ENCODE peak calls at places on chromosomes 7 and 10, in six cellular contexts. One of them, this sample, is unnamed.

GRCh38 chr10:33519130-33519860 is 184.8 kb upstream of the NRP1 start:
- DNase-seq in dorsolateral prefrontal cortex: no peak
- DNase-seq in uterus: no peak
- DNase-seq in coronary artery: no peak
- DNase-seq in HCT116: no peak
- DNase-seq in sigmoid colon: no peak
- DNase-seq in this sample: no peak

GRCh38 chr10:3972460-3973366 is 187.7 kb upstream of the KLF6 start:
- DNase-seq in HCT116: no peak
- DNase-seq in coronary artery: no peak
- DNase-seq in uterus: no peak
- DNase-seq in dorsolateral prefrontal cortex: no peak
- DNase-seq in sigmoid colon: no peak
- DNase-seq in this sample: no peak

GRCh38 chr10:131991726-131992125 is 10.0 kb upstream of the BNIP3 start:
- DNase-seq in uterus: no peak
- DNase-seq in dorsolateral prefrontal cortex: no peak
- DNase-seq in coronary artery: no peak
- DNase-seq in sigmoid colon: no peak
- DNase-seq in HCT116: no peak
- DNase-seq in this sample: no peak

GRCh38 chr7:129168219-129168991 is 20.0 kb upstream of the SMO start:
- DNase-seq in coronary artery: no peak
- DNase-seq in uterus: no peak
- DNase-seq in dorsolateral prefrontal cortex: no peak
- DNase-seq in HCT116: no peak
- DNase-seq in sigmoid colon: no peak
- DNase-seq in this sample: no peak

GRCh38 chr10:50350366-50350765 is 99.0 kb upstream of the ASAH2 start:
- DNase-seq in sigmoid colon: no peak
- DNase-seq in HCT116: no peak
- DNase-seq in uterus: no peak
- DNase-seq in coronary artery: no peak
- DNase-seq in dorsolateral prefrontal cortex: no peak
- DNase-seq in this sample: no peak

GRCh38 chr7:116354546-116355422 is 144.4 kb downstream of the TES start:
- DNase-seq in dorsolateral prefrontal cortex: no peak
- DNase-seq in HCT116: peak; percentile 96
- DNase-seq in coronary artery: peak; percentile 91
- DNase-seq in uterus: peak; percentile 88
- DNase-seq in sigmoid colon: peak; percentile 88
- DNase-seq in this sample: no peak

GRCh38 chr7:106915873-106916272 is 50.8 kb downstream of the PIK3CG start:
- DNase-seq in dorsolateral prefrontal cortex: no peak
- DNase-seq in sigmoid colon: no peak
- DNase-seq in uterus: no peak
- DNase-seq in HCT116: no peak
- DNase-seq in coronary artery: no peak
- DNase-seq in this sample: no peak

GRCh38 chr10:107771066-107771465 is 606.6 kb upstream of the SORCS1 start:
- DNase-seq in HCT116: no peak
- DNase-seq in coronary artery: no peak
- DNase-seq in uterus: no peak
- DNase-seq in dorsolateral prefrontal cortex: no peak
- DNase-seq in sigmoid colon: no peak
- DNase-seq in this sample: no peak

GRCh38 chr7:74356589-74357315 is 67.5 kb downstream of the CLIP2 start:
- DNase-seq in dorsolateral prefrontal cortex: no peak
- DNase-seq in HCT116: no peak
- DNase-seq in uterus: no peak
- DNase-seq in sigmoid colon: no peak
- DNase-seq in coronary artery: no peak
- DNase-seq in this sample: no peak

GRCh38 chr7:120794100-120794729 is 63.7 kb downstream of the TSPAN12 start:
- DNase-seq in uterus: no peak
- DNase-seq in dorsolateral prefrontal cortex: no peak
- DNase-seq in sigmoid colon: no peak
- DNase-seq in HCT116: no peak
- DNase-seq in coronary artery: no peak
- DNase-seq in this sample: no peak

GRCh38 chr10:33117816-33118215 is 159.8 kb upstream of the ITGB1 start:
- DNase-seq in dorsolateral prefrontal cortex: no peak
- DNase-seq in uterus: no peak
- DNase-seq in sigmoid colon: no peak
- DNase-seq in coronary artery: no peak
- DNase-seq in HCT116: no peak
- DNase-seq in this sample: peak; percentile 38

GRCh38 chr7:2393751-2394150 is 9.7 kb upstream of the CHST12 start:
- DNase-seq in HCT116: no peak
- DNase-seq in dorsolateral prefrontal cortex: no peak
- DNase-seq in uterus: no peak
- DNase-seq in coronary artery: no peak
- DNase-seq in sigmoid colon: no peak
- DNase-seq in this sample: no peak

GRCh38 chr10:60816624-60817023 is 38.3 kb downstream of the CDK1 start:
- DNase-seq in HCT116: peak; percentile 64
- DNase-seq in coronary artery: no peak
- DNase-seq in sigmoid colon: peak; percentile 71
- DNase-seq in dorsolateral prefrontal cortex: peak; percentile 26
- DNase-seq in uterus: peak; percentile 79
- DNase-seq in this sample: no peak

GRCh38 chr7:11540271-11540761 is 291.7 kb downstream of the THSD7A start:
- DNase-seq in dorsolateral prefrontal cortex: no peak
- DNase-seq in uterus: no peak
- DNase-seq in sigmoid colon: no peak
- DNase-seq in HCT116: peak; percentile 18
- DNase-seq in coronary artery: no peak
- DNase-seq in this sample: no peak

GRCh38 chr10:88661577-88661976 is 2.7 kb upstream of the LIPF start:
- DNase-seq in sigmoid colon: no peak
- DNase-seq in uterus: no peak
- DNase-seq in dorsolateral prefrontal cortex: no peak
- DNase-seq in coronary artery: no peak
- DNase-seq in HCT116: no peak
- DNase-seq in this sample: no peak

GRCh38 chr10:32379950-32380547 is 33.1 kb upstream of the EPC1 start:
- DNase-seq in coronary artery: no peak
- DNase-seq in HCT116: no peak
- DNase-seq in uterus: peak; percentile 23
- DNase-seq in dorsolateral prefrontal cortex: no peak
- DNase-seq in sigmoid colon: no peak
- DNase-seq in this sample: no peak

GRCh38 chr10:16440396-16441105 is 3.7 kb downstream of the PTER start:
- DNase-seq in dorsolateral prefrontal cortex: no peak
- DNase-seq in HCT116: no peak
- DNase-seq in coronary artery: no peak
- DNase-seq in uterus: no peak
- DNase-seq in sigmoid colon: no peak
- DNase-seq in this sample: no peak

GRCh38 chr7:68245688-68246087 is 1249.1 kb downstream of the TYW1 start:
- DNase-seq in coronary artery: no peak
- DNase-seq in dorsolateral prefrontal cortex: no peak
- DNase-seq in uterus: no peak
- DNase-seq in sigmoid colon: no peak
- DNase-seq in HCT116: no peak
- DNase-seq in this sample: no peak

GRCh38 chr7:81367335-81367801 is 402.5 kb downstream of the HGF start:
- DNase-seq in HCT116: no peak
- DNase-seq in sigmoid colon: peak; percentile 83
- DNase-seq in dorsolateral prefrontal cortex: no peak
- DNase-seq in coronary artery: no peak
- DNase-seq in uterus: no peak
- DNase-seq in this sample: no peak

GRCh38 chr7:4958477-4959301 is at the start of gene MMD2:
- DNase-seq in coronary artery: no peak
- DNase-seq in uterus: no peak
- DNase-seq in dorsolateral prefrontal cortex: no peak
- DNase-seq in HCT116: no peak
- DNase-seq in sigmoid colon: peak; percentile 48
- DNase-seq in this sample: no peak

GRCh38 chr10:101625821-101626412 is 37.8 kb downstream of the DPCD start:
- DNase-seq in dorsolateral prefrontal cortex: no peak
- DNase-seq in uterus: no peak
- DNase-seq in sigmoid colon: no peak
- DNase-seq in HCT116: no peak
- DNase-seq in coronary artery: peak; percentile 36
- DNase-seq in this sample: no peak

GRCh38 chr10:23461557-23461956 is 22.7 kb downstream of the OTUD1 start:
- DNase-seq in sigmoid colon: no peak
- DNase-seq in dorsolateral prefrontal cortex: no peak
- DNase-seq in HCT116: no peak
- DNase-seq in uterus: no peak
- DNase-seq in coronary artery: no peak
- DNase-seq in this sample: no peak

GRCh38 chr10:23469596-23470237 is 30.8 kb downstream of the OTUD1 start:
- DNase-seq in HCT116: no peak
- DNase-seq in coronary artery: no peak
- DNase-seq in dorsolateral prefrontal cortex: no peak
- DNase-seq in sigmoid colon: no peak
- DNase-seq in uterus: peak; percentile 31
- DNase-seq in this sample: no peak

GRCh38 chr10:23472181-23472580 is 33.3 kb downstream of the OTUD1 start:
- DNase-seq in coronary artery: no peak
- DNase-seq in HCT116: no peak
- DNase-seq in sigmoid colon: no peak
- DNase-seq in dorsolateral prefrontal cortex: no peak
- DNase-seq in uterus: no peak
- DNase-seq in this sample: no peak

GRCh38 chr10:23467024-23467423 is 28.1 kb downstream of the OTUD1 start:
- DNase-seq in coronary artery: no peak
- DNase-seq in sigmoid colon: no peak
- DNase-seq in uterus: no peak
- DNase-seq in dorsolateral prefrontal cortex: no peak
- DNase-seq in HCT116: no peak
- DNase-seq in this sample: no peak

DNA sequence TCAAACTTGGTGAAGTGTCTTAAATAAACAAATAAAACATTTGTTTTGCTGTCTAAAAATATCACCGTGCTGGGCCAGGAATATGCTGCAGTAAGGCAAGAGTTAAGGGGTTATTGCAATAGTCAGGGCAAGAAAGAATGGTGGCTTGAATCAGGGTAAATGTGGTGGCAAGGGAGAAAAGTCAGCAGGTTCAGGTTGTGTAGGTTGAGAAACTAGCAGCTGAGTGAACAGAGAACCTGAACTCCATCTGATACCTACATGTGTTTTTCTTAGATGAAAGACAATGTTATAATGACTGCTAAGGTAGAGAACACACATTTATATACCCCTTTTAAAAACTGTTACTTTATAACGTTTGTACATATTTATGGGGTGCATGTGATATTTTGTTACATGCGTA is 28.7 kb downstream of the OTUD1 start:
- DNase-seq in sigmoid colon: no peak
- DNase-seq in HCT116: no peak
- DNase-seq in dorsolateral prefrontal cortex: no peak
- DNase-seq in coronary artery: no peak
- DNase-seq in uterus: no peak
- DNase-seq in this sample: no peak
- H3K4me3 ChIP-seq in sigmoid colon: no peak overlapping the region
- H3K4me3 ChIP-seq in HCT116: no peak overlapping the region
- H3K4me3 ChIP-seq in dorsolateral prefrontal cortex: no peak overlapping the region
- H3K4me3 ChIP-seq in coronary artery: no peak overlapping the region
- H3K4me3 ChIP-seq in uterus: no peak overlapping the region
- H3K4me3 ChIP-seq in this sample: no peak overlapping the region

GRCh38 chr7:36281945-36282727 is 107.5 kb upstream of the ANLN start:
- DNase-seq in uterus: no peak
- DNase-seq in coronary artery: no peak
- DNase-seq in dorsolateral prefrontal cortex: no peak
- DNase-seq in HCT116: no peak
- DNase-seq in sigmoid colon: peak; percentile 55
- DNase-seq in this sample: no peak
- H3K27ac ChIP-seq in uterus: peak overlapping the region; percentile 78
- H3K27ac ChIP-seq in coronary artery: no peak overlapping the region
- H3K27ac ChIP-seq in dorsolateral prefrontal cortex: peak overlapping the region; percentile 93
- H3K27ac ChIP-seq in HCT116: no peak overlapping the region
- H3K27ac ChIP-seq in sigmoid colon: peak overlapping the region; percentile 82
- H3K27ac ChIP-seq in this sample: no peak overlapping the region

GRCh38 chr10:6382081-6382480 is 179.3 kb downstream of the PFKFB3 start:
- DNase-seq in HCT116: no peak
- DNase-seq in uterus: no peak
- DNase-seq in dorsolateral prefrontal cortex: no peak
- DNase-seq in sigmoid colon: peak; percentile 77
- DNase-seq in coronary artery: no peak
- DNase-seq in this sample: peak; percentile 52

GRCh38 chr10:6383099-6383812 is 180.5 kb downstream of the PFKFB3 start:
- DNase-seq in sigmoid colon: no peak
- DNase-seq in HCT116: no peak
- DNase-seq in uterus: peak; percentile 52
- DNase-seq in coronary artery: no peak
- DNase-seq in dorsolateral prefrontal cortex: no peak
- DNase-seq in this sample: no peak

GRCh38 chr10:6384847-6385246 is 182.1 kb downstream of the PFKFB3 start:
- DNase-seq in dorsolateral prefrontal cortex: no peak
- DNase-seq in coronary artery: no peak
- DNase-seq in HCT116: no peak
- DNase-seq in sigmoid colon: no peak
- DNase-seq in uterus: no peak
- DNase-seq in this sample: no peak

GRCh38 chr10:6384031-6384430 is 181.3 kb downstream of the PFKFB3 start:
- DNase-seq in sigmoid colon: no peak
- DNase-seq in coronary artery: no peak
- DNase-seq in dorsolateral prefrontal cortex: no peak
- DNase-seq in uterus: no peak
- DNase-seq in HCT116: no peak
- DNase-seq in this sample: no peak

DNA sequence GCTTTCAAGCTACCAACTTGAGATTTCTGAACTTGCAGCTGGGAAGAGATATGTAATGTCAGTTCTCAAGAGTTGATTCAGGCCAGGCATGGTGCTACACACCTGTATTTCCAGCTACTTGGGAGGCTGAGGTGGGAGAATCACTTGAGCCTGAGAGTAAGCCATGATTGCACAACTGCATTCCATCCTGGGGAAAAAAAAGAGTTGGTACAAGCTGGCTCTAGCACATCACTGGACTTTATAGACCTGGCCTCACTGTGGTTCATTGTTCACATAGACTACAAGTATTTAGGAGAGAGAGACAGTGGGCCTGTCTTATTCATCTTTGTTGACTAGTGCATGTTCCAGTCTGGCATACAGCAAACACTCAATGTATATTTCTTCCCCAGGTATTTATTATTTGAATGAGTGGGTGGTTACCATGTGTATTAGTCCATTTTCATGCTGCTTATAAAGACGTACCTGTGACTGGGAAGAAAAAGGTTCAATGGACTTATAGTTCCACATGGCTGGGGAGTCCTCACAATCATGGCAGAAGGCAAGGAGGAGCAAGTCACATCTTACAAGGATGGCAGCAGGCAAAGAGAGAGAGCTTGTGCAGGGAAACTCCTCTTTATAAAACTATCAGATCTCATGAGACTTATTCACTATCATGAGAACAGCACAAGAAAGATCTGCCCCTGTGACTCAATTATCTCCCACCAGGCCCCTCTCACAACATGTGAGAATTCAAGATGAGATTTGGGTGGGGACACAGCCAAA is 176.5 kb downstream of the PFKFB3 start:
- DNase-seq in HCT116: no peak
- DNase-seq in uterus: no peak
- DNase-seq in sigmoid colon: no peak
- DNase-seq in dorsolateral prefrontal cortex: no peak
- DNase-seq in coronary artery: no peak
- DNase-seq in this sample: no peak
- TF ChIP-seq CTCF in HCT116: no peak
- TF ChIP-seq CTCF in uterus: no peak
- TF ChIP-seq CTCF in sigmoid colon: no peak
- TF ChIP-seq CTCF in dorsolateral prefrontal cortex: no peak
- TF ChIP-seq CTCF in coronary artery: no peak
- TF ChIP-seq CTCF in this sample: no peak

GRCh38 chr7:196778-197321 is 4.5 kb downstream of the FAM20C start:
- DNase-seq in uterus: no peak
- DNase-seq in HCT116: no peak
- DNase-seq in dorsolateral prefrontal cortex: no peak
- DNase-seq in coronary artery: no peak
- DNase-seq in sigmoid colon: no peak
- DNase-seq in this sample: no peak
- H3K4me3 ChIP-seq in uterus: no peak overlapping the region
- H3K4me3 ChIP-seq in HCT116: no peak overlapping the region
- H3K4me3 ChIP-seq in dorsolateral prefrontal cortex: no peak overlapping the region
- H3K4me3 ChIP-seq in coronary artery: no peak overlapping the region
- H3K4me3 ChIP-seq in sigmoid colon: no peak overlapping the region
- H3K4me3 ChIP-seq in this sample: no peak overlapping the region